ENCODE peak calls at places on chromosomes 2 and 18, in nine cellular contexts. A, Z, O, R, X, C, E, U and P are unnamed samples.

GRCh38 chr2:39379643-39380524 is 57.2 kb downstream of the MAP4K3 start:
- DNase-seq in R (peak), C (peak), X (peak), U (no peak), A (no peak), Z (peak), O (peak), E (peak), P (no peak)

GRCh38 chr2:88067189-88067588 is 436 bp upstream of the SMYD1 start:
- DNase-seq in U (no peak), O (no peak), E (no peak), C (no peak), X (no peak), A (no peak), R (no peak), Z (no peak), P (no peak)

GRCh38 chr2:138819964-138820363 is 39.8 kb upstream of the NXPH2 start:
- DNase-seq in X (no peak), O (no peak), E (no peak), Z (no peak), R (no peak), C (no peak), A (no peak), U (no peak), P (no peak)

GRCh38 chr2:197258580-197258979 is 52.0 kb downstream of the ANKRD44 start:
- DNase-seq in Z (no peak), O (no peak), A (no peak), C (no peak), R (no peak), U (no peak), X (no peak), E (no peak), P (peak)

GRCh38 chr2:28644760-28645159 is 106.9 kb upstream of the PPP1CB start:
- DNase-seq in Z (peak), X (no peak), A (no peak), C (no peak), U (no peak), E (no peak), R (no peak), O (no peak), P (no peak)

GRCh38 chr2:189552991-189553404 is 27.6 kb downstream of the SLC40A1 start:
- DNase-seq in R (no peak), C (no peak), Z (peak), E (peak), A (no peak), O (no peak), X (no peak), U (no peak), P (peak)

GRCh38 chr2:45898819-45899218 is 247.3 kb downstream of the PRKCE start:
- DNase-seq in E (no peak), U (no peak), Z (no peak), A (no peak), C (no peak), R (no peak), X (no peak), O (no peak), P (no peak)

GRCh38 chr18:47595816-47596501 is 334.5 kb downstream of the SMAD2 start:
- DNase-seq in X (peak), E (peak), U (peak), O (peak), C (peak), R (no peak), Z (no peak), A (no peak), P (no peak)

GRCh38 chr2:187509667-187510417 is 44.4 kb downstream of the TFPI start:
- DNase-seq in X (no peak), Z (no peak), A (no peak), E (no peak), C (no peak), U (no peak), O (no peak), R (no peak), P (peak)

GRCh38 chr2:115303-115702 is 69.0 kb upstream of the FAM110C start:
- DNase-seq in X (no peak), C (no peak), O (no peak), A (no peak), Z (peak), U (peak), R (no peak), E (no peak), P (no peak)

GRCh38 chr2:12034303-12034861 is 287.9 kb downstream of the LPIN1 start:
- DNase-seq in R (no peak), O (no peak), U (no peak), C (no peak), E (no peak), Z (no peak), X (no peak), A (no peak), P (no peak)

GRCh38 chr2:43890855-43891254 is 52.1 kb downstream of the ABCG8 start:
- DNase-seq in R (no peak), E (no peak), C (no peak), A (no peak), X (no peak), Z (peak), O (no peak), U (no peak), P (no peak)

GRCh38 chr2:27089111-27089954 is 2.8 kb downstream of the KHK start:
- DNase-seq in A (no peak), U (no peak), X (no peak), O (no peak), R (no peak), Z (no peak), C (no peak), E (no peak), P (no peak)

GRCh38 chr2:157182204-157182709 is 75.2 kb upstream of the GALNT5 start:
- DNase-seq in O (no peak), E (no peak), A (no peak), R (no peak), Z (no peak), U (no peak), C (no peak), X (no peak), P (no peak)

GRCh38 chr2:184646177-184646576 is 47.8 kb downstream of the ZNF804A start:
- DNase-seq in X (peak), Z (peak), R (no peak), U (peak), E (no peak), A (no peak), C (no peak), O (peak), P (no peak)

GRCh38 chr18:33495278-33495677 is 54.8 kb upstream of the CCDC178 start:
- DNase-seq in C (no peak), O (no peak), A (no peak), X (no peak), E (peak), Z (no peak), R (peak), U (peak), P (no peak)

GRCh38 chr2:167134381-167135072 is 246.2 kb downstream of the XIRP2 start:
- DNase-seq in O (peak), C (peak), U (no peak), E (peak), A (no peak), R (peak), Z (peak), X (no peak), P (peak)

GRCh38 chr2:207767461-207768167 is 2.1 kb downstream of the FZD5 start:
- DNase-seq in E (no peak), R (no peak), U (no peak), A (no peak), Z (no peak), X (no peak), C (peak), O (peak), P (peak)

GRCh38 chr18:32530947-32531651 is 60.4 kb upstream of the GAREM1 start:
- DNase-seq in O (no peak), E (peak), X (no peak), R (peak), U (no peak), A (no peak), Z (no peak), C (no peak), P (no peak)

GRCh38 chr2:200705305-200705985 is 106.3 kb upstream of the BZW1 start:
- DNase-seq in E (no peak), C (peak), X (no peak), Z (no peak), A (no peak), O (peak), R (no peak), U (peak), P (no peak)

GRCh38 chr2:137826373-137827372 is 137.6 kb upstream of the HNMT start:
- DNase-seq in E (no peak), Z (no peak), A (no peak), C (no peak), U (no peak), O (no peak), X (no peak), R (no peak), P (no peak)

GRCh38 chr2:150485871-150486538 is 1.5 kb downstream of the RND3 start:
- DNase-seq in A (no peak), X (no peak), U (peak), O (peak), E (peak), C (peak), R (peak), Z (peak), P (peak)

GRCh38 chr2:240569523-240569997 is 1.3 kb downstream of the RNPEPL1 start:
- DNase-seq in E (no peak), C (no peak), Z (no peak), O (no peak), U (no peak), A (no peak), X (no peak), R (no peak), P (peak)

GRCh38 chr18:8040021-8040420 is 472.9 kb downstream of the PTPRM start:
- DNase-seq in U (no peak), E (no peak), O (no peak), R (no peak), Z (no peak), C (no peak), X (no peak), A (no peak), P (no peak)

GRCh38 chr18:80252136-80252535 is 4.8 kb upstream of the PARD6G start:
- DNase-seq in C (no peak), U (no peak), Z (peak), E (no peak), R (no peak), A (no peak), X (no peak), O (peak), P (peak)

GRCh38 chr2:195515551-195515950 is 141.5 kb upstream of the SLC39A10 start:
- DNase-seq in E (no peak), R (no peak), U (no peak), A (no peak), C (no peak), Z (no peak), X (no peak), O (no peak), P (no peak)

GRCh38 chr2:54967759-54968365 is 82.4 kb downstream of the RTN4 start:
- DNase-seq in O (no peak), Z (no peak), R (no peak), U (no peak), A (no peak), X (no peak), E (no peak), C (no peak), P (no peak)

GRCh38 chr2:121095257-121096080 is 189.5 kb downstream of the TFCP2L1 start:
- DNase-seq in X (peak), E (peak), C (peak), A (no peak), Z (peak), U (peak), O (peak), R (peak), P (peak)